ENCODE peak calls at places on chromosome 12, in six cellular contexts. One of them, this sample, is unnamed.

GRCh38 chr12:41189395-41190251 is 1.5 kb downstream of the PDZRN4 start:
- DNase-seq in gastrocnemius medialis: no peak
- DNase-seq in left lung: no peak
- DNase-seq in astrocyte of the cerebellum: no peak
- DNase-seq in fibroblast of pulmonary artery: no peak
- DNase-seq in AG09309: no peak
- DNase-seq in this sample: no peak

GRCh38 chr12:93379432-93380308 is 1.9 kb downstream of the NUDT4 start:
- DNase-seq in astrocyte of the cerebellum: no peak
- DNase-seq in fibroblast of pulmonary artery: no peak
- DNase-seq in left lung: no peak
- DNase-seq in gastrocnemius medialis: no peak
- DNase-seq in AG09309: no peak
- DNase-seq in this sample: peak

GRCh38 chr12:11967356-11968040 is 103.2 kb upstream of the BCL2L14 start:
- DNase-seq in left lung: no peak
- DNase-seq in AG09309: no peak
- DNase-seq in fibroblast of pulmonary artery: no peak
- DNase-seq in astrocyte of the cerebellum: no peak
- DNase-seq in gastrocnemius medialis: no peak
- DNase-seq in this sample: no peak

GRCh38 chr12:66662729-66663128 is 16.1 kb downstream of the GRIP1 start:
- DNase-seq in AG09309: no peak
- DNase-seq in left lung: no peak
- DNase-seq in gastrocnemius medialis: no peak
- DNase-seq in fibroblast of pulmonary artery: peak
- DNase-seq in astrocyte of the cerebellum: peak
- DNase-seq in this sample: peak

GRCh38 chr12:23757541-23757962 is 191.9 kb downstream of the SOX5 start:
- DNase-seq in astrocyte of the cerebellum: no peak
- DNase-seq in left lung: no peak
- DNase-seq in fibroblast of pulmonary artery: peak
- DNase-seq in gastrocnemius medialis: no peak
- DNase-seq in AG09309: no peak
- DNase-seq in this sample: no peak

GRCh38 chr12:99053599-99054362 is 408.7 kb downstream of the APAF1 start:
- DNase-seq in left lung: no peak
- DNase-seq in fibroblast of pulmonary artery: no peak
- DNase-seq in astrocyte of the cerebellum: no peak
- DNase-seq in gastrocnemius medialis: no peak
- DNase-seq in AG09309: peak
- DNase-seq in this sample: no peak

GRCh38 chr12:132391326-132392041 is 62.1 kb upstream of the GALNT9 start:
- DNase-seq in AG09309: no peak
- DNase-seq in left lung: peak
- DNase-seq in fibroblast of pulmonary artery: no peak
- DNase-seq in astrocyte of the cerebellum: no peak
- DNase-seq in gastrocnemius medialis: no peak
- DNase-seq in this sample: no peak

GRCh38 chr12:3336606-3337311 is 154.2 kb upstream of the PRMT8 start:
- DNase-seq in fibroblast of pulmonary artery: no peak
- DNase-seq in left lung: no peak
- DNase-seq in gastrocnemius medialis: no peak
- DNase-seq in AG09309: no peak
- DNase-seq in astrocyte of the cerebellum: peak
- DNase-seq in this sample: peak

GRCh38 chr12:91155990-91156389 is 26.6 kb downstream of the DCN start:
- DNase-seq in gastrocnemius medialis: no peak
- DNase-seq in fibroblast of pulmonary artery: no peak
- DNase-seq in astrocyte of the cerebellum: peak
- DNase-seq in AG09309: no peak
- DNase-seq in left lung: no peak
- DNase-seq in this sample: no peak

GRCh38 chr12:47753021-47754001 is 5.4 kb downstream of the RAPGEF3 start:
- DNase-seq in AG09309: no peak
- DNase-seq in astrocyte of the cerebellum: no peak
- DNase-seq in gastrocnemius medialis: peak
- DNase-seq in left lung: peak
- DNase-seq in fibroblast of pulmonary artery: no peak
- DNase-seq in this sample: peak

GRCh38 chr12:130764475-130765185 is 48.5 kb upstream of the RIMBP2 start:
- DNase-seq in fibroblast of pulmonary artery: peak
- DNase-seq in gastrocnemius medialis: no peak
- DNase-seq in left lung: no peak
- DNase-seq in AG09309: no peak
- DNase-seq in astrocyte of the cerebellum: peak
- DNase-seq in this sample: peak

GRCh38 chr12:85920324-85920947 is 46.3 kb downstream of the NTS start:
- DNase-seq in gastrocnemius medialis: no peak
- DNase-seq in astrocyte of the cerebellum: peak
- DNase-seq in left lung: no peak
- DNase-seq in AG09309: no peak
- DNase-seq in fibroblast of pulmonary artery: peak
- DNase-seq in this sample: peak

GRCh38 chr12:11105546-11105945 is 13.4 kb upstream of the TAS2R43 start:
- DNase-seq in left lung: no peak
- DNase-seq in fibroblast of pulmonary artery: no peak
- DNase-seq in astrocyte of the cerebellum: no peak
- DNase-seq in AG09309: no peak
- DNase-seq in gastrocnemius medialis: no peak
- DNase-seq in this sample: no peak

GRCh38 chr12:113889806-113890581 is 76.1 kb downstream of the RBM19 start:
- DNase-seq in AG09309: peak
- DNase-seq in gastrocnemius medialis: no peak
- DNase-seq in left lung: no peak
- DNase-seq in astrocyte of the cerebellum: no peak
- DNase-seq in fibroblast of pulmonary artery: no peak
- DNase-seq in this sample: no peak

GRCh38 chr12:3303410-3304136 is 187.4 kb upstream of the PRMT8 start:
- DNase-seq in astrocyte of the cerebellum: no peak
- DNase-seq in gastrocnemius medialis: no peak
- DNase-seq in left lung: no peak
- DNase-seq in AG09309: no peak
- DNase-seq in fibroblast of pulmonary artery: no peak
- DNase-seq in this sample: peak

GRCh38 chr12:128079-128478 is 61.5 kb downstream of the IQSEC3 start:
- DNase-seq in left lung: no peak
- DNase-seq in fibroblast of pulmonary artery: no peak
- DNase-seq in AG09309: no peak
- DNase-seq in gastrocnemius medialis: peak
- DNase-seq in astrocyte of the cerebellum: no peak
- DNase-seq in this sample: no peak

GRCh38 chr12:64691793-64692583 is 67.2 kb downstream of the GNS start:
- DNase-seq in left lung: no peak
- DNase-seq in gastrocnemius medialis: no peak
- DNase-seq in AG09309: no peak
- DNase-seq in astrocyte of the cerebellum: no peak
- DNase-seq in fibroblast of pulmonary artery: no peak
- DNase-seq in this sample: no peak

GRCh38 chr12:80709811-80710726 is 2.6 kb downstream of the MYF6 start:
- DNase-seq in astrocyte of the cerebellum: no peak
- DNase-seq in gastrocnemius medialis: peak
- DNase-seq in AG09309: no peak
- DNase-seq in left lung: no peak
- DNase-seq in fibroblast of pulmonary artery: peak
- DNase-seq in this sample: no peak

GRCh38 chr12:104671407-104672095 is 214.8 kb downstream of the CHST11 start:
- DNase-seq in astrocyte of the cerebellum: peak
- DNase-seq in fibroblast of pulmonary artery: peak
- DNase-seq in left lung: peak
- DNase-seq in gastrocnemius medialis: peak
- DNase-seq in AG09309: peak
- DNase-seq in this sample: peak

GRCh38 chr12:122842505-122843405 is 7.5 kb downstream of the HIP1R start:
- DNase-seq in astrocyte of the cerebellum: no peak
- DNase-seq in left lung: no peak
- DNase-seq in fibroblast of pulmonary artery: no peak
- DNase-seq in gastrocnemius medialis: no peak
- DNase-seq in AG09309: no peak
- DNase-seq in this sample: no peak

GRCh38 chr12:71139153-71139735 is 18.6 kb downstream of the TSPAN8 start:
- DNase-seq in AG09309: no peak
- DNase-seq in fibroblast of pulmonary artery: no peak
- DNase-seq in gastrocnemius medialis: no peak
- DNase-seq in astrocyte of the cerebellum: no peak
- DNase-seq in left lung: no peak
- DNase-seq in this sample: no peak

GRCh38 chr12:53975816-53976152 is 1.0 kb upstream of the HOTAIR start:
- DNase-seq in AG09309: no peak
- DNase-seq in left lung: no peak
- DNase-seq in gastrocnemius medialis: no peak
- DNase-seq in fibroblast of pulmonary artery: no peak
- DNase-seq in astrocyte of the cerebellum: no peak
- DNase-seq in this sample: no peak

GRCh38 chr12:53974084-53975018 is at the start of gene HOTAIR:
- DNase-seq in gastrocnemius medialis: peak
- DNase-seq in AG09309: no peak
- DNase-seq in fibroblast of pulmonary artery: no peak
- DNase-seq in astrocyte of the cerebellum: no peak
- DNase-seq in left lung: no peak
- DNase-seq in this sample: no peak

GRCh38 chr12:53976172-53976822 is 1.5 kb upstream of the HOTAIR start:
- DNase-seq in AG09309: no peak
- DNase-seq in gastrocnemius medialis: no peak
- DNase-seq in fibroblast of pulmonary artery: no peak
- DNase-seq in astrocyte of the cerebellum: no peak
- DNase-seq in left lung: no peak
- DNase-seq in this sample: no peak

GRCh38 chr12:53976823-53977595 is 2.3 kb upstream of the HOTAIR start:
- DNase-seq in AG09309: no peak
- DNase-seq in fibroblast of pulmonary artery: no peak
- DNase-seq in left lung: no peak
- DNase-seq in gastrocnemius medialis: no peak
- DNase-seq in astrocyte of the cerebellum: no peak
- DNase-seq in this sample: no peak

GRCh38 chr12:53975019-53975815 is 463 bp upstream of the HOTAIR start:
- DNase-seq in left lung: no peak
- DNase-seq in astrocyte of the cerebellum: no peak
- DNase-seq in AG09309: no peak
- DNase-seq in fibroblast of pulmonary artery: no peak
- DNase-seq in gastrocnemius medialis: no peak
- DNase-seq in this sample: no peak
- H3K4me3 ChIP-seq in left lung: no peak
- H3K4me3 ChIP-seq in astrocyte of the cerebellum: no peak
- H3K4me3 ChIP-seq in AG09309: peak
- H3K4me3 ChIP-seq in fibroblast of pulmonary artery: no peak
- H3K4me3 ChIP-seq in gastrocnemius medialis: peak
- H3K4me3 ChIP-seq in this sample: no peak

DNA sequence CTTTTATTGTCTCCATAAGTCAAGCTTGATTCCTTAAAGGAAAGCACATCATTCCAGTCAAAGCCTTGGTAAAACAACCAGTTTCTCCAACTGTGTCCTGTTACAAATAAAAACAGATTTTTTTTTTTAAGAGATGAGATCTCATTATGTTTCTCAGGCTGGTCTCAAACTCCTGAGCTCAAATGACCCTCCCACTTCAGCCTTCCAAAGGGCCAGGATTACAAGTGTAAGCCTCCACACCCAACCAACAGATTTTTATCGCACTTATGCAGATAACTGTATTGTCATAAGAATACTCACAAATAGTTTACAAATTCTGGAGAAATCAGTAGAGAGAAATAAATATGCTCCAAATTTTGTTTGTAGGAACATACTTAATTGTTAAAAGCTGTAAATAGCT is 56.1 kb upstream of the SLC2A13 start:
- DNase-seq in fibroblast of pulmonary artery: no peak
- DNase-seq in astrocyte of the cerebellum: no peak
- DNase-seq in AG09309: no peak
- DNase-seq in left lung: no peak
- DNase-seq in gastrocnemius medialis: no peak
- DNase-seq in this sample: no peak
- H3K4me3 ChIP-seq in fibroblast of pulmonary artery: no peak
- H3K4me3 ChIP-seq in astrocyte of the cerebellum: no peak
- H3K4me3 ChIP-seq in AG09309: no peak
- H3K4me3 ChIP-seq in left lung: no peak
- H3K4me3 ChIP-seq in gastrocnemius medialis: no peak
- H3K4me3 ChIP-seq in this sample: no peak

DNA sequence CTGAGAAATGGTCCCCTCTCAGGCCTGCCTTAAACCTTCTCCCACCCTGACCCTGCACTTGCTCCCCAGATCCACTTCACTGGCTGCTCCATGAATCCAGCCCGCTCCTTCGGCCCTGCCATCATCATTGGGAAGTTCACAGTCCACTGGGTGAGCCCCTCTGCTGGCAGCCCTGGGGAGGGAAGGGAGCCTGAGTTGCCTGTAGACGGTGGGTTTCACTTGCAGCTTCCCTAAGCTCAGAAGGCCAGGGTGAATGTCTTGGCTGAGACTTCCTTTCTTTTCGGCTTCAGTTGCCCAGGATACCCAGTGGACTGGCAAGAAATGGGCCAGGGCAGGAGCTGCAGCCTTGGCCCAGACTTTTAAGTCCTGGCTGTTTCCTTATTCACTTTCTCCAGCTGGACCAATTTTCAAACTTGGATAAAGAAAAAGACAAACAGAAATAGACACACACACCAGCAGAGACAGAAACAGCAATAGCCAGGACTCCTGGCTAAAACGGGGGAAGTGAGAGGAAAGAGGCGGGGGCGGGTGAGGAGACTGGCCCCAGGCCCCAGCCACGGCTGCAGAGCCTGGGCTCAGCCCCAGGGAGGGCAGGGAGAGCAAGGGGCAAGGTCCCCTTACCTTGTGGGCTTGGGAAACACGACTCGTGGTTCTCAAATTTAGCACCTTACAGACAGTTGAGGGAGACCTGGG is 2.1 kb downstream of the AQP6 start:
- DNase-seq in fibroblast of pulmonary artery: no peak
- DNase-seq in astrocyte of the cerebellum: no peak
- DNase-seq in left lung: no peak
- DNase-seq in AG09309: no peak
- DNase-seq in gastrocnemius medialis: no peak
- DNase-seq in this sample: no peak
- H3K4me3 ChIP-seq in fibroblast of pulmonary artery: no peak
- H3K4me3 ChIP-seq in astrocyte of the cerebellum: no peak
- H3K4me3 ChIP-seq in left lung: no peak
- H3K4me3 ChIP-seq in AG09309: no peak
- H3K4me3 ChIP-seq in gastrocnemius medialis: no peak
- H3K4me3 ChIP-seq in this sample: no peak

DNA sequence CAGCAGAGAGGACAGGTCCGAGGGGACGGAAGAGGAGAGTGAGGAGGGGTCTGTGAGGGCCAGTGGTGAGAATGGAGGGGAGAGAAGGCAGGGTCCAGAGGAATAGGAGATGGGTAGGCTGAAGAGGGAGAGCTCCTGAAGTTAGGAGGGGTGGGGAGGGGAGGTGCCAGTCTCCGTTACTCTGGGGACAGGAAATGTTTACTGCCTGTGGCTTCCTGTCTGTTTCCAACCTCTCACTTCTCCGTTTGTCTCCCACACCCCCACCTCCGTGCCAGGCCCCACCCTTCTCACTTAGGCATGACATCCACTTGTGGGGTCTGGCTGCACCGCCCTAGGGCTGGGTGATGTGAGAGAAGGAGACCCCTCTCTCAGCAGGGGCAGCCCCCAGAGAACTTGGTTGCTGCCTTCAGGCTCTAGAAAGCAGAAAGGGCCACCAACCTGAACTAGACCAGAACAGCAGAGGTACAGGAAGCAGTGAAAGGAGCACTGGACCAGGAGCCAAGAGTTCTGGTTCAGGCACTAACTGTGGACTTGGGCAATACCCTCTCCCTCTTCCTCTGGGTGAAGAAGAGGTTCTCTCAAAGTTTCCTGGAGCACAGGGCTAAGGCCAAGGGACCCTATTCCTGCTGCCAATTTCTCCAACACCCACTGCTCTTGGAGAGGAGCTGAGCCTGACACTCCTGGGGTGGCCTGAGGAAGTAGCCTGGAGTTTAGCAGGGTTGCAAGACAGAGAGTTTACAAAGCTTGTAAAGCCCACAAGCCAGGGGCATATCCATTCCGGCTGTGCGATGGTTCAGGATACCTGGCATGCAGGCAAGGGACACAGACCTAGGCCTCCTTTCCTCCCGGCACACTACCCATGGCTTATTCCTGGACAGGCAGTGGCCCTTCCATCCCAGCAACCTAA is 5.5 kb downstream of the ITGA5 start:
- DNase-seq in gastrocnemius medialis: peak
- DNase-seq in astrocyte of the cerebellum: no peak
- DNase-seq in AG09309: no peak
- DNase-seq in left lung: peak
- DNase-seq in fibroblast of pulmonary artery: peak
- DNase-seq in this sample: no peak
- H3K4me3 ChIP-seq in gastrocnemius medialis: peak
- H3K4me3 ChIP-seq in astrocyte of the cerebellum: no peak
- H3K4me3 ChIP-seq in AG09309: no peak
- H3K4me3 ChIP-seq in left lung: no peak
- H3K4me3 ChIP-seq in fibroblast of pulmonary artery: peak
- H3K4me3 ChIP-seq in this sample: no peak

This sample was measured in bronchial epithelial cell.